ENCODE peak calls at places on chromosomes 4 and X, in nine cellular contexts. D is D341Med, C is dorsolateral prefrontal cortex, X is adipocyte, L is heart right ventricle, A is IMR-90, I is Daoy, J is smooth muscle cell of the brain vasculature, O is C1 segment of cervical spinal cord. Z is an unnamed sample.

GRCh38 chr4:23969635-23970034 is 79.8 kb upstream of the PPARGC1A start:
- DNase-seq in D (no peak), C (no peak), X (no peak), L (no peak), A (peak), I (no peak), J (no peak), O (no peak), Z (no peak)

GRCh38 chrX:39476596-39476995 is 621.2 kb downstream of the BCOR start:
- DNase-seq in D (no peak), C (no peak), X (no peak), L (peak), A (no peak), I (no peak), J (no peak), O (no peak), Z (no peak)

GRCh38 chrX:39724544-39724943 is 373.2 kb downstream of the BCOR start:
- DNase-seq in D (no peak), C (no peak), X (no peak), L (no peak), A (no peak), I (no peak), J (no peak), O (no peak), Z (no peak)

GRCh38 chrX:66902081-66902480 is 263.2 kb upstream of the EDA2R start:
- DNase-seq in D (no peak), C (no peak), X (no peak), L (no peak), A (no peak), I (no peak), J (no peak), O (no peak), Z (no peak)

GRCh38 chr4:14513471-14513870 is 488.8 kb upstream of the CPEB2 start:
- DNase-seq in D (no peak), C (no peak), X (peak), L (no peak), A (no peak), I (no peak), J (no peak), O (no peak), Z (peak)

GRCh38 chr4:108829981-108830492 is 67.2 kb upstream of the ETNPPL start:
- DNase-seq in D (no peak), C (no peak), X (peak), L (no peak), A (no peak), I (no peak), J (no peak), O (no peak), Z (peak)

GRCh38 chr4:185657191-185657590 is 121.9 kb upstream of the PDLIM3 start:
- DNase-seq in D (no peak), C (no peak), X (no peak), L (no peak), A (no peak), I (no peak), J (no peak), O (no peak), Z (no peak)

GRCh38 chr4:175017751-175018150 is 99.6 kb downstream of the ADAM29 start:
- DNase-seq in D (no peak), C (no peak), X (no peak), L (no peak), A (no peak), I (no peak), J (no peak), O (no peak), Z (no peak)

GRCh38 chr4:189845145-189845846 is 95.4 kb upstream of the FRG1 start:
- DNase-seq in D (no peak), C (no peak), X (peak), L (no peak), A (peak), I (no peak), J (no peak), O (no peak), Z (no peak)

GRCh38 chr4:48462363-48462762 is 20.8 kb upstream of the SLC10A4 start:
- DNase-seq in D (no peak), C (no peak), X (no peak), L (no peak), A (no peak), I (no peak), J (no peak), O (no peak), Z (no peak)

GRCh38 chr4:74335341-74336019 is 27.2 kb downstream of the EPGN start:
- DNase-seq in D (no peak), C (no peak), X (no peak), L (no peak), A (no peak), I (no peak), J (no peak), O (no peak), Z (no peak)

GRCh38 chr4:168634276-168634802 is 137.5 kb downstream of the PALLD start:
- DNase-seq in D (no peak), C (no peak), X (peak), L (no peak), A (peak), I (peak), J (peak), O (no peak), Z (peak)

GRCh38 chr4:76637704-76638361 is 202.8 kb downstream of the SHROOM3 start:
- DNase-seq in D (no peak), C (no peak), X (no peak), L (no peak), A (peak), I (peak), J (no peak), O (no peak), Z (no peak)

GRCh38 chr4:138348055-138348454 is 105.9 kb upstream of the SLC7A11 start:
- DNase-seq in D (no peak), C (no peak), X (no peak), L (no peak), A (peak), I (peak), J (no peak), O (no peak), Z (no peak)

GRCh38 chr4:7027284-7027683 is 15.9 kb upstream of the TADA2B start:
- DNase-seq in D (no peak), C (no peak), X (no peak), L (no peak), A (no peak), I (no peak), J (no peak), O (no peak), Z (no peak)

GRCh38 chr4:108849611-108850406 is 87.0 kb upstream of the ETNPPL start:
- DNase-seq in D (no peak), C (no peak), X (peak), L (no peak), A (peak), I (peak), J (peak), O (no peak), Z (peak)

GRCh38 chr4:165299399-165300060 is 27.9 kb upstream of the MSMO1 start:
- DNase-seq in D (no peak), C (no peak), X (no peak), L (no peak), A (no peak), I (no peak), J (no peak), O (no peak), Z (no peak)

GRCh38 chrX:136198010-136198409 is 50.7 kb downstream of the FHL1 start:
- DNase-seq in D (no peak), C (no peak), X (no peak), L (no peak), A (no peak), I (no peak), J (no peak), O (no peak), Z (no peak)

GRCh38 chr4:54657556-54658313 is at the start of gene KIT:
- DNase-seq in D (peak), C (peak), X (peak), L (peak), A (peak), I (no peak), J (no peak), O (no peak), Z (peak)

GRCh38 chrX:47802589-47802988 is 34.1 kb upstream of the ZNF81 start:
- DNase-seq in D (no peak), C (no peak), X (peak), L (no peak), A (peak), I (peak), J (no peak), O (no peak), Z (peak)

GRCh38 chr4:168082379-168082778 is 10.0 kb upstream of the ANXA10 start:
- DNase-seq in D (no peak), C (no peak), X (no peak), L (no peak), A (no peak), I (no peak), J (no peak), O (no peak), Z (no peak)

GRCh38 chrX:119757979-119758681 is at the start of gene SOWAHD:
- DNase-seq in D (peak), C (peak), X (peak), L (no peak), A (no peak), I (peak), J (no peak), O (no peak), Z (no peak)

GRCh38 chr4:126794363-126794762 is 838.4 kb upstream of the INTU start:
- DNase-seq in D (no peak), C (no peak), X (no peak), L (no peak), A (peak), I (no peak), J (no peak), O (no peak), Z (peak)

GRCh38 chr4:88965053-88965452 is 91.9 kb downstream of the FAM13A start:
- DNase-seq in D (no peak), C (no peak), X (no peak), L (no peak), A (peak), I (no peak), J (no peak), O (no peak), Z (peak)

GRCh38 chrX:22952011-22952410 is 47.7 kb upstream of the DDX53 start:
- DNase-seq in D (no peak), C (no peak), X (peak), L (no peak), A (peak), I (peak), J (peak), O (no peak), Z (peak)

GRCh38 chr4:127229866-127230608 is 402.7 kb upstream of the INTU start:
- DNase-seq in D (no peak), C (no peak), X (peak), L (no peak), A (no peak), I (no peak), J (no peak), O (no peak), Z (no peak)

GRCh38 chr4:15754323-15754722 is 23.8 kb upstream of the CD38 start:
- DNase-seq in D (no peak), C (no peak), X (no peak), L (peak), A (peak), I (peak), J (no peak), O (no peak), Z (peak)

GRCh38 chrX:64580605-64581004 is 185.4 kb upstream of the MTMR8 start:
- DNase-seq in D (no peak), C (no peak), X (no peak), L (no peak), A (no peak), I (no peak), J (no peak), O (no peak), Z (no peak)

GRCh38 chr4:133982533-133983224 is 218.9 kb downstream of the PABPC4L start:
- DNase-seq in D (no peak), C (no peak), X (peak), L (no peak), A (peak), I (no peak), J (no peak), O (no peak), Z (peak)

GRCh38 chr4:24846716-24847115 is 51.3 kb downstream of the SOD3 start:
- DNase-seq in D (peak), C (no peak), X (no peak), L (no peak), A (no peak), I (no peak), J (no peak), O (no peak), Z (no peak)

GRCh38 chr4:53371843-53372521 is 5.5 kb upstream of the FIP1L1 start:
- DNase-seq in D (no peak), C (no peak), X (no peak), L (no peak), A (no peak), I (no peak), J (no peak), O (no peak), Z (no peak)

GRCh38 chr4:3685081-3685645 is 81.0 kb upstream of the ADRA2C start:
- DNase-seq in D (no peak), C (peak), X (no peak), L (no peak), A (no peak), I (no peak), J (no peak), O (no peak), Z (no peak)

GRCh38 chr4:44425614-44426208 is 22.9 kb downstream of the KCTD8 start:
- DNase-seq in D (peak), C (no peak), X (peak), L (no peak), A (peak), I (no peak), J (no peak), O (no peak), Z (peak)

GRCh38 chr4:180205276-180205675 is 2037.9 kb upstream of the TENM3 start:
- DNase-seq in D (no peak), C (no peak), X (no peak), L (no peak), A (no peak), I (no peak), J (no peak), O (no peak), Z (no peak)

GRCh38 chr4:3464911-3465697 is 2.0 kb downstream of the DOK7 start:
- DNase-seq in D (no peak), C (no peak), X (no peak), L (no peak), A (no peak), I (no peak), J (no peak), O (no peak), Z (no peak)

GRCh38 chr4:95693594-95693993 is 144.8 kb upstream of the UNC5C start:
- DNase-seq in D (no peak), C (no peak), X (peak), L (no peak), A (peak), I (no peak), J (no peak), O (no peak), Z (peak)

GRCh38 chr4:161522031-161522430 is 641.8 kb downstream of the FSTL5 start:
- DNase-seq in D (peak), C (no peak), X (no peak), L (no peak), A (no peak), I (no peak), J (peak), O (no peak), Z (peak)

Z was measured in choroid plexus epithelial cell.